ENCODE peak calls at places on chromosome 3, in six cellular contexts. J is HepG2, I is GM12878, Z is K562, W is H1, O is SK-N-SH. K is an unnamed sample.

GRCh38 chr3:54198556-54198955 is 76.2 kb downstream of the CACNA2D3 start:
- DNase-seq in J (no peak), I (no peak), Z (no peak), W (no peak), O (no peak), K (no peak)

GRCh38 chr3:102090646-102091045 is 241.3 kb downstream of the NFKBIZ start:
- DNase-seq in J (no peak), I (no peak), Z (no peak), W (no peak), O (no peak), K (no peak)

GRCh38 chr3:126468028-126468891 is 7.4 kb downstream of the ZXDC start:
- DNase-seq in J (no peak), I (no peak), Z (no peak), W (no peak), O (no peak), K (peak)

GRCh38 chr3:177050466-177051237 is 146.6 kb downstream of the TBL1XR1 start:
- DNase-seq in J (peak), I (no peak), Z (peak), W (no peak), O (peak), K (peak)

GRCh38 chr3:118970819-118971218 is 63.8 kb downstream of the IGSF11 start:
- DNase-seq in J (no peak), I (no peak), Z (no peak), W (no peak), O (peak), K (no peak)

GRCh38 chr3:38117748-38118420 is 19.0 kb downstream of the ACAA1 start:
- DNase-seq in J (peak), I (peak), Z (peak), W (no peak), O (peak), K (peak)

GRCh38 chr3:178856804-178857203 is 214.8 kb downstream of the ZMAT3 start:
- DNase-seq in J (no peak), I (no peak), Z (no peak), W (no peak), O (no peak), K (no peak)

GRCh38 chr3:41742127-41742526 is 219.8 kb downstream of the ULK4 start:
- DNase-seq in J (no peak), I (no peak), Z (no peak), W (no peak), O (no peak), K (no peak)

GRCh38 chr3:161957467-161957866 is 460.9 kb downstream of the OTOL1 start:
- DNase-seq in J (no peak), I (no peak), Z (no peak), W (no peak), O (no peak), K (no peak)

GRCh38 chr3:142007710-142008399 is 131.4 kb downstream of the ATP1B3 start:
- DNase-seq in J (no peak), I (no peak), Z (no peak), W (no peak), O (no peak), K (no peak)

GRCh38 chr3:71718069-71718468 is 7.1 kb downstream of the EIF4E3 start:
- DNase-seq in J (no peak), I (no peak), Z (no peak), W (no peak), O (no peak), K (no peak)

GRCh38 chr3:127197300-127198150 is 4.6 kb downstream of the PRR23E start:
- DNase-seq in J (peak), I (no peak), Z (no peak), W (no peak), O (no peak), K (no peak)

GRCh38 chr3:35565048-35565447 is 74.3 kb upstream of the ARPP21 start:
- DNase-seq in J (no peak), I (no peak), Z (no peak), W (no peak), O (no peak), K (no peak)

DNA sequence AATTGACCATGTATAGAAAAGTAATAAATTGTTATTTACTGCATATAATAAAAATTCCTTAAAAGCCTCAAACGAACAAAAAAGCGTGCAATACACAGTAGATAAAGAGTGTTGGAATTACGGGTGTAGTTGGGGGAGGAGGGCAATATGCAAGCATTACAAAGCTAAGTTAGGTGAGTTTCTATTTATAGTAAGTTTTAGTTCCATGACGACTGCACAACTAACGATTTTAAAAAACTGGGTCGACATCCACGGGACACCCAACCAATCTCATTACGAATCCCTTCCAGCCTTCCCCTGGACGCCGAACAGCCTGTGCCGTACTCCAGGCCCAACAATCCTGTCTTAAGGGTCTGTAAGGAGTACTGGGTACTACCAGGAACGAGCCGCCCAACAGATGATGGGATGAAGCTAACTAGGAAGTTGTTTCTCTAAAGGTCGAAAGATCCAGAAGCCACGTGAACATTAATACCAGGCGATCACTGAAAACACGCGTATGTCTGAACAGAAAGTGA is 682 bp downstream of the POLQ start:
- DNase-seq in J (no peak), I (no peak), Z (no peak), W (no peak), O (no peak), K (no peak)
- TF ChIP-seq GABPA in J (no peak), I (no peak), Z (no peak), W (no peak), O (no peak), K (no peak)

GRCh38 chr3:100400782-100401673 is at the start of the genes LNP1 and TOMM70:
- DNase-seq in J (peak), I (peak), Z (peak), W (peak), O (peak), K (peak)
- H3K4me3 ChIP-seq in J (peak), I (peak), Z (peak), W (peak), O (peak), K (peak)

DNA sequence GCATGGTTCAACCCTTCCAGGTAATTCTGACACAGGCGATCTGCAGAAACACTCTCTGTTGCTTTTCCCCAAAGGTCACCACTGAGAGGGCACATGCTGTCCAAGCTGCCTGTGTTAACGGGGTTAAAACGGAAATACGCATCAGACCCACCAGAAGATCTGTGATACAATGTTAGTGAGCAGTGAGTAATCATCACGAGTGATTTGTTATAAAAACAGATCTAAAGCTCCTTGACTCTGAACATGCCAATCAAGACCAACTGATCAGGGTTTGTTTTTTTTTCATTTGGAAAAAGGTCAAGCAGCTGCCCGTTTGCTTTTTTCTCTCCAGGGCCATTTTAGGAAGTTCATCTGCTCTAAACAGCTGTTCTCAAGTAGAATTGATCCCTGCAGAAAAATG is 43.2 kb downstream of the FGF12 start:
- DNase-seq in J (no peak), I (no peak), Z (no peak), W (no peak), O (no peak), K (no peak)
- TF ChIP-seq GABPA in J (no peak), I (no peak), Z (no peak), W (no peak), O (no peak), K (no peak)

DNA sequence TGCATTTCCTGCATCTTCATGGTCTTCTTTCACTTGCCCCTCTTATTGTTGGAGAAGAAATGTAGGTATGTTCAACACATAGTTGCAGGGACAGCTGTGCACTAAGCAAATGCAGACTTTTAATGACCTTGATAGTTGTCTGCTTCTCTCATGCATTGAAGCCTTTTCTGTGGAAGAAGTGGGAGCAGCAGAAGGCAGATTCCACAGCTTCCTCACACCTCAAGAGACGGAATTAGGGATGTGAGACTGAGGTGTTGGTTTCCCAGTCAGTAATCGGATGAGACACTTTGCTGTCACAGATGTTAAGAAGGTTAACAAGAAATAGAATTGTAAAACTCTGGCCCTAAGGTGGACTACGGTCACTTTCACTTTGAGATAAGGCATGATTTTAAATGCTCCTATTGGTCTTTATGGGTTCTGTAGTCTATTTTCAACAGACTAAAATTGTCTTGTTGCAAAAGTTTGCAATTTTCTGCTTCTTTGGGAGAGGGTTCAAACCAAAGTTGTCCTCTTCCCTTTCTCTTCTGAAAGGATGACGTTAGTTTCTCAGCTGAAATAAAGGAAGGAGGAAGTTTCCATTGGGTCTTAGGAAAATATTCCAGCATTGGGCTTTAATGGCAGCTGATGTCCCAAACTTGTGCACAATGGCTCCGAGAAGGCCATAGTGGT is 117.4 kb downstream of the LPP start:
- DNase-seq in J (no peak), I (no peak), Z (no peak), W (no peak), O (no peak), K (no peak)
- H3K4me3 ChIP-seq in J (no peak), I (no peak), Z (no peak), W (no peak), O (no peak), K (no peak)

GRCh38 chr3:47612879-47613278 is 34.2 kb upstream of the CSPG5 start:
- DNase-seq in J (no peak), I (no peak), Z (no peak), W (no peak), O (no peak), K (no peak)
- TF ChIP-seq GABPA in J (no peak), I (no peak), Z (no peak), W (no peak), O (no peak), K (no peak)